ENCODE peak calls at places on chromosomes 4 and X, in eight cellular contexts. One of them, this sample, is unnamed.

GRCh38 chrX:37726346-37726745 is 40.8 kb downstream of the XK start:
- DNase-seq in Calu3: no peak
- DNase-seq in DMS 273 treated with DMSO at 0.1 percent for 48 hours: no peak
- DNase-seq in germinal center: no peak
- DNase-seq in AG10803: no peak
- DNase-seq in GM12864: no peak
- DNase-seq in stimulated activated naive CD8-positive, alpha-beta T cell treated with anti-CD3 and anti-CD28 coated beads, Interleukin-15, Interleukin-2, amounts not matched to agents 100 U/mL and 50 U/mL, for 24 hours: no peak
- DNase-seq in H4: peak; percentile 28
- DNase-seq in this sample: no peak

GRCh38 chr4:131091896-131092295 is 1995.9 kb downstream of the C4orf33 start:
- DNase-seq in germinal center: no peak
- DNase-seq in stimulated activated naive CD8-positive, alpha-beta T cell treated with anti-CD3 and anti-CD28 coated beads, Interleukin-15, Interleukin-2, amounts not matched to agents 100 U/mL and 50 U/mL, for 24 hours: no peak
- DNase-seq in Calu3: no peak
- DNase-seq in DMS 273 treated with DMSO at 0.1 percent for 48 hours: peak; percentile 26
- DNase-seq in AG10803: no peak
- DNase-seq in H4: peak; percentile 46
- DNase-seq in GM12864: no peak
- DNase-seq in this sample: no peak

GRCh38 chr4:108029731-108030130 is 40.0 kb downstream of the HADH start:
- DNase-seq in stimulated activated naive CD8-positive, alpha-beta T cell treated with anti-CD3 and anti-CD28 coated beads, Interleukin-15, Interleukin-2, amounts not matched to agents 100 U/mL and 50 U/mL, for 24 hours: peak; percentile 22
- DNase-seq in germinal center: no peak
- DNase-seq in H4: no peak
- DNase-seq in DMS 273 treated with DMSO at 0.1 percent for 48 hours: no peak
- DNase-seq in AG10803: peak; percentile 22
- DNase-seq in GM12864: no peak
- DNase-seq in Calu3: no peak
- DNase-seq in this sample: peak; percentile 89

GRCh38 chrX:75086731-75087195 is 69.3 kb downstream of the ABCB7 start:
- DNase-seq in DMS 273 treated with DMSO at 0.1 percent for 48 hours: no peak
- DNase-seq in AG10803: peak; percentile 2
- DNase-seq in stimulated activated naive CD8-positive, alpha-beta T cell treated with anti-CD3 and anti-CD28 coated beads, Interleukin-15, Interleukin-2, amounts not matched to agents 100 U/mL and 50 U/mL, for 24 hours: no peak
- DNase-seq in Calu3: no peak
- DNase-seq in H4: no peak
- DNase-seq in GM12864: no peak
- DNase-seq in germinal center: no peak
- DNase-seq in this sample: no peak

GRCh38 chr4:2721586-2721985 is 34.5 kb downstream of the TNIP2 start:
- DNase-seq in AG10803: no peak
- DNase-seq in DMS 273 treated with DMSO at 0.1 percent for 48 hours: no peak
- DNase-seq in stimulated activated naive CD8-positive, alpha-beta T cell treated with anti-CD3 and anti-CD28 coated beads, Interleukin-15, Interleukin-2, amounts not matched to agents 100 U/mL and 50 U/mL, for 24 hours: no peak
- DNase-seq in germinal center: no peak
- DNase-seq in Calu3: no peak
- DNase-seq in GM12864: no peak
- DNase-seq in H4: no peak
- DNase-seq in this sample: no peak

GRCh38 chr4:128979934-128980333 is 113.4 kb downstream of the SCLT1 start:
- DNase-seq in stimulated activated naive CD8-positive, alpha-beta T cell treated with anti-CD3 and anti-CD28 coated beads, Interleukin-15, Interleukin-2, amounts not matched to agents 100 U/mL and 50 U/mL, for 24 hours: no peak
- DNase-seq in GM12864: no peak
- DNase-seq in AG10803: peak; percentile 85
- DNase-seq in DMS 273 treated with DMSO at 0.1 percent for 48 hours: peak; percentile 18
- DNase-seq in Calu3: no peak
- DNase-seq in H4: peak; percentile 28
- DNase-seq in germinal center: no peak
- DNase-seq in this sample: peak; percentile 88

GRCh38 chr4:124206779-124207605 is 505.5 kb downstream of the ANKRD50 start:
- DNase-seq in DMS 273 treated with DMSO at 0.1 percent for 48 hours: no peak
- DNase-seq in GM12864: no peak
- DNase-seq in AG10803: peak; percentile 38
- DNase-seq in H4: peak; percentile 56
- DNase-seq in Calu3: peak; percentile 35
- DNase-seq in stimulated activated naive CD8-positive, alpha-beta T cell treated with anti-CD3 and anti-CD28 coated beads, Interleukin-15, Interleukin-2, amounts not matched to agents 100 U/mL and 50 U/mL, for 24 hours: no peak
- DNase-seq in germinal center: no peak
- DNase-seq in this sample: peak; percentile 44

GRCh38 chr4:87359258-87359657 is 31.7 kb downstream of the HSD17B11 start:
- DNase-seq in germinal center: no peak
- DNase-seq in Calu3: no peak
- DNase-seq in GM12864: no peak
- DNase-seq in DMS 273 treated with DMSO at 0.1 percent for 48 hours: no peak
- DNase-seq in stimulated activated naive CD8-positive, alpha-beta T cell treated with anti-CD3 and anti-CD28 coated beads, Interleukin-15, Interleukin-2, amounts not matched to agents 100 U/mL and 50 U/mL, for 24 hours: no peak
- DNase-seq in AG10803: no peak
- DNase-seq in H4: no peak
- DNase-seq in this sample: no peak

GRCh38 chrX:30653415-30654131 is at the start of gene GK:
- DNase-seq in DMS 273 treated with DMSO at 0.1 percent for 48 hours: no peak
- DNase-seq in Calu3: peak; percentile 36
- DNase-seq in stimulated activated naive CD8-positive, alpha-beta T cell treated with anti-CD3 and anti-CD28 coated beads, Interleukin-15, Interleukin-2, amounts not matched to agents 100 U/mL and 50 U/mL, for 24 hours: peak; percentile 21
- DNase-seq in AG10803: peak; percentile 23
- DNase-seq in germinal center: no peak
- DNase-seq in GM12864: no peak
- DNase-seq in H4: no peak
- DNase-seq in this sample: no peak

GRCh38 chr4:38119663-38120374 is 159.6 kb downstream of the PTTG2 start:
- DNase-seq in DMS 273 treated with DMSO at 0.1 percent for 48 hours: no peak
- DNase-seq in GM12864: no peak
- DNase-seq in AG10803: peak; percentile 64
- DNase-seq in germinal center: no peak
- DNase-seq in Calu3: no peak
- DNase-seq in H4: peak; percentile 97
- DNase-seq in stimulated activated naive CD8-positive, alpha-beta T cell treated with anti-CD3 and anti-CD28 coated beads, Interleukin-15, Interleukin-2, amounts not matched to agents 100 U/mL and 50 U/mL, for 24 hours: no peak
- DNase-seq in this sample: no peak

GRCh38 chrX:155027509-155028066 is 944 bp downstream of the FUNDC2 start:
- DNase-seq in stimulated activated naive CD8-positive, alpha-beta T cell treated with anti-CD3 and anti-CD28 coated beads, Interleukin-15, Interleukin-2, amounts not matched to agents 100 U/mL and 50 U/mL, for 24 hours: no peak
- DNase-seq in Calu3: no peak
- DNase-seq in H4: peak; percentile 38
- DNase-seq in AG10803: peak; percentile 76
- DNase-seq in DMS 273 treated with DMSO at 0.1 percent for 48 hours: no peak
- DNase-seq in GM12864: no peak
- DNase-seq in germinal center: no peak
- DNase-seq in this sample: no peak

GRCh38 chr4:39043697-39044363 is 11.6 kb upstream of the TMEM156 start:
- DNase-seq in H4: peak; percentile 46
- DNase-seq in stimulated activated naive CD8-positive, alpha-beta T cell treated with anti-CD3 and anti-CD28 coated beads, Interleukin-15, Interleukin-2, amounts not matched to agents 100 U/mL and 50 U/mL, for 24 hours: no peak
- DNase-seq in AG10803: no peak
- DNase-seq in GM12864: no peak
- DNase-seq in DMS 273 treated with DMSO at 0.1 percent for 48 hours: no peak
- DNase-seq in Calu3: no peak
- DNase-seq in germinal center: peak; percentile 66
- DNase-seq in this sample: peak; percentile 71

GRCh38 chrX:97629597-97629985 is 745.9 kb downstream of the RPA4 start:
- DNase-seq in Calu3: no peak
- DNase-seq in stimulated activated naive CD8-positive, alpha-beta T cell treated with anti-CD3 and anti-CD28 coated beads, Interleukin-15, Interleukin-2, amounts not matched to agents 100 U/mL and 50 U/mL, for 24 hours: no peak
- DNase-seq in GM12864: no peak
- DNase-seq in DMS 273 treated with DMSO at 0.1 percent for 48 hours: no peak
- DNase-seq in H4: no peak
- DNase-seq in germinal center: no peak
- DNase-seq in AG10803: no peak
- DNase-seq in this sample: no peak

This sample was measured in osteoblast.